ENCODE peak calls at places on chromosomes 1 and 21, in five cellular contexts. G, R, H, U and C are unnamed samples. For H3K36me3, the result is how much of the 10 kb centered on the place peaks cover.

GRCh38 chr1:37465596-37466517 is 8.5 kb upstream of the ZC3H12A start:
- DNase-seq in H (no peak), U (no peak), G (no peak), R (no peak), C (no peak)

GRCh38 chr1:160575112-160575664 is 4.1 kb downstream of the CD84 start:
- DNase-seq in H (no peak), U (no peak), R (no peak), G (no peak), C (no peak)

GRCh38 chr1:247113094-247113497 is 8.9 kb upstream of the ZNF669 start:
- DNase-seq in G (no peak), H (no peak), R (no peak), U (no peak), C (peak)

GRCh38 chr1:207336559-207337467 is 15.3 kb downstream of the CD55 start:
- DNase-seq in H (no peak), U (peak), R (no peak), G (no peak), C (peak)

GRCh38 chr1:223775054-223775453 is 62.7 kb downstream of the CAPN2 start:
- DNase-seq in U (no peak), R (peak), H (peak), G (no peak), C (no peak)

GRCh38 chr1:8598060-8598724 is 219.2 kb downstream of the RERE start:
- DNase-seq in G (no peak), R (peak), U (peak), H (peak), C (peak)

GRCh38 chr1:224219011-224219611 is 36.1 kb downstream of the DEGS1 start:
- DNase-seq in H (no peak), G (no peak), R (no peak), U (no peak), C (no peak)

GRCh38 chr1:245154429-245155185 is at the start of gene KIF26B:
- DNase-seq in G (no peak), H (peak), U (peak), R (peak), C (peak)

GRCh38 chr1:230735447-230735846 is 11.7 kb upstream of the CAPN9 start:
- DNase-seq in G (no peak), U (no peak), H (peak), R (no peak), C (peak)

GRCh38 chr1:113353581-113353980 is 36.7 kb upstream of the MAGI3 start:
- DNase-seq in R (no peak), U (no peak), G (no peak), H (no peak), C (peak)

GRCh38 chr1:15355968-15356621 is 53.6 kb upstream of the EFHD2 start:
- DNase-seq in G (no peak), H (no peak), R (no peak), U (peak), C (no peak)

DNA sequence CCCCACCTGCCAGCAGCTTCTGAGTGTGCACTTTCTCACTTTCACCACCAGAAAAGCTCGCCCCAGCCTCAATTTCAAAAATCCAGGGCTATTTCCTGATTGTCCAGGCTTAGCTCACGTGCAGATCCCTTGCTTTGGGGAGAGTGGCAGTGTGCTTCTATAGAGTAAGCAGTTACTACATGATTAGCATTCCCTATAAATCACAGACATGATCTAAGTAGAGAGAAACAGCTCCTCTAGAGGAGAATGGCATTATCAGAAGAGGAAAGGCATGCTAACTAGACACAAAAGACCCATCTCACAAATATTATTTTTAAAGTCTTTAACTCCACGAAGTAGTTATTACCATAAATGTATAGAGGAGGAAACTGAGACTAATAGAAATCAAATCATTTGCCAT is 455.9 kb upstream of the PKN2 start:
- DNase-seq in R (no peak), U (no peak), H (no peak), G (no peak), C (no peak)
- TF ChIP-seq CTCF in R (no peak), U (peak), H (no peak), G (no peak), C (no peak)

GRCh38 chr21:16085436-16085835 is 355.7 kb downstream of the USP25 start:
- DNase-seq in U (no peak), R (no peak), G (no peak), H (no peak), C (peak)
- H3K4me3 ChIP-seq in U (no peak), R (no peak), G (peak), H (no peak), C (no peak)

GRCh38 chr1:110008971-110009565 is 24.5 kb downstream of the AHCYL1 start:
- DNase-seq in G (no peak), U (no peak), R (no peak), H (no peak), C (no peak)
- H3K36me3 ChIP-seq in G (under half), U (under half), R (under half), H (under half), C (under half)

GRCh38 chr1:214504330-214504729 is 47.1 kb downstream of the PTPN14 start:
- DNase-seq in G (no peak), U (no peak), H (no peak), R (no peak), C (no peak)

GRCh38 chr1:214503553-214503952 is 47.8 kb downstream of the PTPN14 start:
- DNase-seq in R (no peak), U (no peak), G (no peak), H (no peak), C (peak)

GRCh38 chr1:214506972-214507431 is 44.4 kb downstream of the PTPN14 start:
- DNase-seq in U (no peak), G (no peak), R (no peak), H (peak), C (peak)

GRCh38 chr1:214500349-214501055 is 50.9 kb downstream of the PTPN14 start:
- DNase-seq in H (no peak), R (no peak), G (no peak), U (no peak), C (no peak)

GRCh38 chr1:214505134-214505533 is 46.3 kb downstream of the PTPN14 start:
- DNase-seq in H (no peak), G (no peak), U (no peak), R (no peak), C (no peak)
- TF ChIP-seq CTCF in H (no peak), G (peak), U (no peak), R (no peak), C (no peak)

GRCh38 chr1:169117599-169117998 is 11.1 kb downstream of the ATP1B1 start:
- DNase-seq in G (no peak), H (no peak), U (no peak), R (no peak), C (no peak)

GRCh38 chr1:169120066-169120465 is 13.6 kb downstream of the ATP1B1 start:
- DNase-seq in G (no peak), U (no peak), R (no peak), H (no peak), C (no peak)

GRCh38 chr1:169117014-169117413 is 10.5 kb downstream of the ATP1B1 start:
- DNase-seq in R (no peak), G (no peak), U (no peak), H (no peak), C (no peak)

GRCh38 chr1:169119405-169119804 is 12.9 kb downstream of the ATP1B1 start:
- DNase-seq in U (peak), R (no peak), H (no peak), G (no peak), C (peak)

GRCh38 chr1:169118227-169118626 is 11.7 kb downstream of the ATP1B1 start:
- DNase-seq in H (no peak), G (no peak), U (no peak), R (no peak), C (peak)
- H3K4me3 ChIP-seq in H (no peak), G (peak), U (no peak), R (no peak), C (no peak)

GRCh38 chr1:36256558-36257374 is 32.5 kb downstream of the THRAP3 start:
- DNase-seq in G (no peak), U (no peak), H (no peak), R (peak), C (no peak)
- H3K36me3 ChIP-seq in G (under half), U (under half), H (under half), R (under half), C (under half)

DNA sequence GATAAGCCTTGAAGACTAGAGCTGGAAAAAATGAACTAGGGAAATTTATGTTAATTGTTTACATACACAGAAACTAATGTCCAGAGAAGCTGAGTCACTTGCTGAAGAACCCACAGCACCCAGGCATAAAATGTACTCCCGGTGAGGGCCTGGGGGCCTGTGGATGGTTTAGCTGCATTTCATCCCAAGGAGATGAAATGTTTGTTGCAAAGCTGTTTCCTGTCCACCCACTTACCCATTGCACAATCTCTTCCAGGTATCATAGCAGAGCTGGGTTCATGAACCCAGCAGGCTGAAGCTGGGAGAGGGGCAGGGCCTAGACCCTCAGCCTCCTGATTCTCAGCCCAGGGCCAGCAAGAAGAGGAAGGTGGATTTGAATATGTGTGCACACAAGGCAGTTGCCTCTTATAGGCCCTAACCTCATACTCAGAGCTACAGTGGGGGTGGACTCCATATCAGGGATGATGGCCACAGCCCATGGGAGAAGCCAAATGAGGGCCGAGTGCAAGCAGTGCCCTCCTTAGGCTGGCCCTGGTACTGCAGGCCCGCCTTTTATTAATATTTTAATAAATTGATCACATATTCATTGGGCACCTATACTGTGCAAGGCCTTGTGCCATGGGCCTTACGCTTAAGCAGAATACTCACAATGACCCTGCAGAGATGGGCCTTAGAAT is 110.8 kb downstream of the LACTBL1 start:
- DNase-seq in R (peak), H (peak), U (peak), G (no peak), C (peak)
- TF ChIP-seq CTCF in R (peak), H (peak), U (peak), G (peak), C (peak)

DNA sequence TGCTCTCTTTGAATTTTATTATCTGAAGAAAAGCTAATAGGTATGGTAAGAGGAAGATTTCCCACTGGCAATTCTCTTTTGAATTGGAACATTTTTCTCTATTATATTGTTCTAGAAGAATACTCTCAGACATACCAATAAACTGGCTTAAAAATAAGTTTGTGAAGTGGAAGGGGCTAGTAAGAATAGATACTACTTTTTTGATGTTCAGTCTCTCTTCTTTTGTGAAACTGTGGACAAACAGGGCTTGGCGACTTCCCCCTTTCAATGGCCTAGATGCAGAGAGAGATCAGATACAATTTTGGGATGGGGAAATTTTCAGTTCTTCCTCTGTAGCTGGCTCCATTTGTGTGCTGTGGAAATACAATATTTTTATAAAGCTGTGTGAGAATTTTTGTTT is 2.5 kb downstream of the PBX1 start:
- DNase-seq in H (no peak), U (no peak), R (peak), G (no peak), C (peak)
- H3K4me3 ChIP-seq in H (peak), U (peak), R (peak), G (peak), C (peak)

GRCh38 chr1:200846421-200846820 is 26.4 kb upstream of the GPR25 start:
- DNase-seq in G (no peak), H (no peak), U (no peak), R (no peak), C (no peak)
- H3K36me3 ChIP-seq in G (under half), H (under half), U (under half), R (under half), C (under half)